ENCODE peak calls at places on chromosome 14, in nine cellular contexts. U is gastrocnemius medialis, W is tibial nerve, C is sigmoid colon, P is Peyer's patch, N is HCT116, R is heart left ventricle, O is stomach, B is A549. K is an unnamed sample.

GRCh38 chr14:104341532-104342434 is 203.4 kb downstream of the KIF26A start:
- DNase-seq in N (peak; percentile 88), U (no peak), C (peak; percentile 73), R (peak; percentile 42), W (no peak), O (peak; percentile 49), P (no peak), B (peak; percentile 87), K (no peak)

GRCh38 chr14:33375781-33376180 is 437.1 kb downstream of the NPAS3 start:
- DNase-seq in O (no peak), P (no peak), W (no peak), B (no peak), C (no peak), U (no peak), N (no peak), R (no peak), K (no peak)

GRCh38 chr14:80388980-80389711 is 177.8 kb upstream of the DIO2 start:
- DNase-seq in U (no peak), W (no peak), R (no peak), B (peak; percentile 55), N (no peak), O (no peak), P (no peak), C (no peak), K (no peak)

GRCh38 chr14:34781242-34781641 is 66.8 kb upstream of the CFL2 start:
- DNase-seq in U (no peak), C (no peak), O (no peak), P (no peak), B (no peak), N (no peak), R (no peak), W (no peak), K (no peak)

GRCh38 chr14:103398427-103399195 is 13.4 kb downstream of the MARK3 start:
- DNase-seq in N (no peak), O (no peak), P (no peak), B (peak; percentile 30), R (no peak), U (no peak), W (no peak), C (no peak), K (no peak)

GRCh38 chr14:22849212-22849819 is 12.9 kb downstream of the MMP14 start:
- DNase-seq in U (peak; percentile 50), R (peak; percentile 55), C (peak; percentile 92), P (no peak), O (peak; percentile 38), W (peak; percentile 66), N (no peak), B (no peak), K (peak; percentile 85)

GRCh38 chr14:23364164-23364571 is 804 bp downstream of the EFS start:
- DNase-seq in N (no peak), R (no peak), W (peak; percentile 36), P (no peak), O (no peak), B (no peak), C (no peak), U (no peak), K (peak; percentile 52)

GRCh38 chr14:90003526-90004312 is 48.0 kb downstream of the TDP1 start:
- DNase-seq in P (no peak), U (no peak), N (no peak), R (no peak), W (no peak), B (no peak), O (no peak), C (no peak), K (no peak)

GRCh38 chr14:79855789-79856188 is 355.5 kb downstream of the DIO2 start:
- DNase-seq in W (no peak), B (no peak), O (no peak), P (no peak), C (no peak), U (no peak), R (no peak), N (no peak), K (no peak)

GRCh38 chr14:81199084-81199483 is 21.7 kb downstream of the GTF2A1 start:
- DNase-seq in U (no peak), O (no peak), N (no peak), B (no peak), R (no peak), C (no peak), P (no peak), W (no peak), K (no peak)

GRCh38 chr14:77615231-77616132 is 955 bp downstream of the SPTLC2 start:
- DNase-seq in P (no peak), N (no peak), R (no peak), B (no peak), W (no peak), O (no peak), U (no peak), C (no peak), K (no peak)

GRCh38 chr14:36518586-36519430 is 1.2 kb downstream of the NKX2-1 start:
- DNase-seq in R (no peak), N (no peak), C (no peak), P (no peak), O (no peak), W (no peak), B (no peak), U (no peak), K (no peak)

GRCh38 chr14:99513946-99514551 is 32.8 kb downstream of the CCNK start:
- DNase-seq in U (no peak), B (no peak), W (peak; percentile 10), P (no peak), N (no peak), R (peak; percentile 17), C (no peak), O (peak; percentile 21), K (no peak)
- TF ChIP-seq POLR2A in U (no peak), B (no peak), W (no peak), P (no peak), N (no peak), R (no peak), C (no peak), O (no peak), K (no peak)

GRCh38 chr14:100071545-100071944 is 6.3 kb downstream of the EVL start:
- DNase-seq in O (no peak), N (no peak), R (no peak), B (no peak), P (no peak), U (no peak), W (no peak), C (no peak), K (no peak)
- H3K4me3 ChIP-seq in O (no peak overlapping the region), N (no peak overlapping the region), R (no peak overlapping the region), B (no peak overlapping the region), P (no peak overlapping the region), U (no peak overlapping the region), W (no peak overlapping the region), C (no peak overlapping the region), K (no peak overlapping the region)

GRCh38 chr14:106802413-106803364 is 1276.3 kb downstream of the TMEM121 start:
- DNase-seq in N (no peak), O (no peak), W (no peak), P (peak; percentile 26), R (no peak), B (peak; percentile 43), C (no peak), U (no peak), K (no peak)
- TF ChIP-seq CTCF in N (no peak), O (no peak), W (no peak), P (peak; percentile 19), R (no peak), B (peak; percentile 17), C (no peak), U (no peak), K (no peak)

DNA sequence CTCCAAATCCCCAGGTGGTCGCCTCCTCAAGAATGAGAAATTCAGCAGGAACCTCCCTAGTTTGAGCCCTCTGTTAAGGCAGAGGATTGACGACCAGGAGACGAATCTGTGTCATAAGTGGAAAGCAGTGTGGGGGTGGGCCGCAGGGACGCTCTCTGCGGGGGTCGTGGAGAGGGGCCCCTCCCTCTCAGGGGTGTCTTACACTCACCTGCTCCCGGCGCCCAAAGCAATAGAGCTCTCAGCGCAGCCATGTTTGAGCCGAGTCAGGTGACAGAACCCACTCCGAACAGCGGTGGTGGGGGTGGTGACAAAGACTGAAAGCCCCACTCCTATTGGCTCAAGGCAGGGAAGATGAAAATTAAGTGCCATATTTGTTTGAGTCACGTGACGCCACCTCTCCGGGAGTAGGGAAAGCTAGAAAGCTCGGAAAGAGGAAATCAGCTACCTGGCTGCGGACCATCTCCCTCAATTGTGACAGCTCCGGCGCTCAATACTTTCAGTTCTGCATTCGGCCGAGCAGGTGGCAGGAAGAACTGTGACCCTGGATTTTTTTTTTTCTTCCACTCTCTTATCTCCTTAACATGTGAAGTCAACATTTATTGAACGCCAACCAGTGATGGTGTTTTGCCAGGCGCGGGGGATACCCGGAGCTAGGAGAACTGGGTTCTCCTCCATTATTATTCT is at the start of gene ZFYVE26:
- DNase-seq in O (peak; percentile 92), C (peak; percentile 97), U (peak; percentile 94), P (peak; percentile 95), B (peak; percentile 96), N (peak; percentile 90), R (peak; percentile 92), W (peak; percentile 87), K (peak; percentile 88)
- TF ChIP-seq POLR2A in O (no peak), C (no peak), U (peak; percentile 15), P (peak; percentile 56), B (peak; percentile 54), N (no peak), R (peak; percentile 59), W (peak; percentile 16), K (peak; percentile 42)

DNA sequence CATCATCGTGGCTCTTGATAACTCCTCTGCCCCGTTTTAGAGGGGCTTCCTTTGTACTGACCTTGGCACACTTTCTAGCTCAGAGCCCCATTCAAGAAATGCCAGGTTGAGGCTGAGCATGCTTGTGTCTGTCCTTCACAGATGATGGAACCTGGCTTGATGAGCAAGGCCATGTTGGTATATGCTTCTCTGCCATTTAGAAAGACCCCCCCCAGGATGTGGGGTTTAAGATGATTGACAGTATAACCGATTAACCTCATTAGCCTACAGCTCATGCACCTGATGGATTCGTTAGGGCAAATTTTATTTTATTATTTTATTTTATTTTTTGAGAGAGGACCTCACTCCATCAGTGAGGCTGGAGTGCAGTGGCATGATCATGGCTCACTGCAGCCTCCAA is 21.0 kb downstream of the BATF start:
- DNase-seq in U (no peak), N (no peak), C (no peak), R (no peak), B (no peak), O (no peak), W (no peak), P (no peak), K (no peak)
- H3K4me3 ChIP-seq in U (no peak overlapping the region), N (no peak overlapping the region), C (no peak overlapping the region), R (no peak overlapping the region), B (no peak overlapping the region), O (peak overlapping the region; percentile 1), W (no peak overlapping the region), P (no peak overlapping the region), K (no peak overlapping the region)

GRCh38 chr14:49617846-49618519 is 2.4 kb downstream of the RPL36AL start:
- DNase-seq in U (no peak), O (no peak), B (no peak), C (no peak), P (no peak), N (no peak), W (no peak), R (no peak), K (no peak)
- TF ChIP-seq CTCF in U (no peak), O (no peak), B (no peak), C (no peak), P (no peak), N (no peak), W (no peak), R (no peak), K (no peak)